ENCODE peak calls at places on chromosomes 3 and 15, in eight cellular contexts. A is AG10803; T is transverse colon; V is cardiac muscle cell; U is Jurkat, Clone E6-1; N is upper lobe of left lung; M is keratinocyte; C is heart left ventricle. K is an unnamed sample.

GRCh38 chr3:66401578-66402382 is 99.0 kb downstream of the LRIG1 start:
- DNase-seq in A (no peak), T (no peak), V (no peak), U (no peak), N (no peak), M (no peak), C (no peak), K (no peak)

GRCh38 chr3:244041-244440 is 47.5 kb downstream of the CHL1 start:
- DNase-seq in A (no peak), T (no peak), V (no peak), U (no peak), N (no peak), M (no peak), C (no peak), K (no peak)

GRCh38 chr15:65757256-65757655 is 34.8 kb downstream of the DENND4A start:
- DNase-seq in A (no peak), T (no peak), V (peak; percentile 72), U (no peak), N (no peak), M (no peak), C (no peak), K (no peak)

GRCh38 chr15:99145005-99145404 is 40.1 kb downstream of the SYNM start:
- DNase-seq in A (no peak), T (no peak), V (no peak), U (no peak), N (no peak), M (no peak), C (no peak), K (no peak)

GRCh38 chr15:74958320-74958907 is 1.8 kb upstream of the RPP25 start:
- DNase-seq in A (peak; percentile 60), T (peak; percentile 87), V (peak; percentile 43), U (no peak), N (peak; percentile 80), M (no peak), C (peak; percentile 70), K (no peak)

GRCh38 chr3:27758083-27758482 is 36.0 kb upstream of the EOMES start:
- DNase-seq in A (peak; percentile 75), T (no peak), V (peak; percentile 76), U (no peak), N (no peak), M (peak; percentile 73), C (no peak), K (no peak)

GRCh38 chr15:71052356-71052755 is 62.9 kb upstream of the THSD4 start:
- DNase-seq in A (peak; percentile 76), T (no peak), V (peak; percentile 72), U (no peak), N (no peak), M (peak; percentile 91), C (no peak), K (no peak)

GRCh38 chr3:6736781-6737180 is 124.1 kb upstream of the GRM7 start:
- DNase-seq in A (no peak), T (no peak), V (no peak), U (peak; percentile 50), N (no peak), M (no peak), C (no peak), K (no peak)

GRCh38 chr3:79491029-79491634 is 276.7 kb downstream of the ROBO1 start:
- DNase-seq in A (peak; percentile 0), T (no peak), V (peak; percentile 12), U (no peak), N (no peak), M (no peak), C (no peak), K (no peak)

GRCh38 chr3:197293605-197294237 is 4.7 kb downstream of the DLG1 start:
- DNase-seq in A (no peak), T (no peak), V (peak; percentile 8), U (no peak), N (no peak), M (no peak), C (no peak), K (peak; percentile 21)
- H3K4me3 ChIP-seq in A (no peak overlapping the region), T (no peak overlapping the region), V (no peak overlapping the region), U (no peak overlapping the region), N (no peak overlapping the region), M (peak overlapping the region; percentile 51), C (no peak overlapping the region), K (no peak overlapping the region)

GRCh38 chr3:71724171-71724453 is 1.1 kb downstream of the EIF4E3 start:
- DNase-seq in A (no peak), T (no peak), V (no peak), U (no peak), N (no peak), M (no peak), C (no peak), K (no peak)
- H3K4me3 ChIP-seq in A (peak overlapping the region; percentile 74), T (peak overlapping the region; percentile 94), V (peak overlapping the region; percentile 90), U (no peak overlapping the region), N (peak overlapping the region; percentile 83), M (peak overlapping the region; percentile 65), C (peak overlapping the region; percentile 82), K (no peak overlapping the region)

DNA sequence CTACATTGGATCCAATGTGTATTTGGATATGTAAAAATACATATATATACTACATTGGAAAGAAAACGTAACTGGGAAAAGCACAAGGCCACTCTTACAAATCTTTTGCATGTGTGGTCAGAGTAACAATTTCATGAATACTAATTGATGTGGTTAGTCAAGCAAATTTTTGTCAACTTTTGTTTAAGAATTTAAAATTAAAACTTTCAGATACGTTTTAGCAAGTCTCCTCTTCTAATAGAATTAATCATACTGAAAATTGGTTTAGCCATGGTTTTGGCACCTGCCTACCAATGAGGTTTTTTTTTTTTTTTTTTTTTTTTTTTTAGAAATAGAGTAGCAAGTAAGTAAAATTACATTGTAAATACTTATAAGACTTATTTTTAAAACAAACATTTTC is 153.0 kb upstream of the CGNL1 start:
- DNase-seq in A (no peak), T (no peak), V (no peak), U (no peak), N (no peak), M (no peak), C (no peak), K (no peak)
- H3K4me3 ChIP-seq in A (no peak overlapping the region), T (no peak overlapping the region), V (no peak overlapping the region), U (no peak overlapping the region), N (no peak overlapping the region), M (no peak overlapping the region), C (no peak overlapping the region), K (no peak overlapping the region)

GRCh38 chr3:70069557-70069956 is 70.0 kb downstream of the SAMMSON start:
- DNase-seq in A (no peak), T (no peak), V (no peak), U (no peak), N (no peak), M (no peak), C (no peak), K (no peak)
- H3K4me3 ChIP-seq in A (no peak overlapping the region), T (no peak overlapping the region), V (no peak overlapping the region), U (no peak overlapping the region), N (no peak overlapping the region), M (no peak overlapping the region), C (no peak overlapping the region), K (no peak overlapping the region)

GRCh38 chr15:42133356-42133755 is 23.1 kb downstream of the PLA2G4F start:
- DNase-seq in A (no peak), T (no peak), V (no peak), U (no peak), N (no peak), M (no peak), C (no peak), K (no peak)
- H3K4me3 ChIP-seq in A (no peak overlapping the region), T (no peak overlapping the region), V (no peak overlapping the region), U (no peak overlapping the region), N (no peak overlapping the region), M (no peak overlapping the region), C (no peak overlapping the region), K (no peak overlapping the region)

GRCh38 chr3:72272356-72272755 is 487.4 kb upstream of the PROK2 start:
- DNase-seq in A (no peak), T (no peak), V (no peak), U (no peak), N (no peak), M (no peak), C (no peak), K (no peak)

GRCh38 chr3:72271923-72272322 is 487.0 kb upstream of the PROK2 start:
- DNase-seq in A (no peak), T (no peak), V (no peak), U (no peak), N (no peak), M (no peak), C (no peak), K (no peak)

GRCh38 chr3:72275296-72275820 is 490.4 kb upstream of the PROK2 start:
- DNase-seq in A (no peak), T (no peak), V (no peak), U (no peak), N (no peak), M (no peak), C (no peak), K (no peak)

GRCh38 chr3:72274511-72275295 is 489.8 kb upstream of the PROK2 start:
- DNase-seq in A (peak; percentile 93), T (peak; percentile 74), V (peak; percentile 93), U (no peak), N (peak; percentile 77), M (no peak), C (no peak), K (peak; percentile 31)

GRCh38 chr3:72273615-72274014 is 488.7 kb upstream of the PROK2 start:
- DNase-seq in A (peak; percentile 97), T (no peak), V (peak; percentile 91), U (no peak), N (no peak), M (no peak), C (no peak), K (no peak)
- H3K4me3 ChIP-seq in A (no peak overlapping the region), T (no peak overlapping the region), V (no peak overlapping the region), U (no peak overlapping the region), N (no peak overlapping the region), M (no peak overlapping the region), C (no peak overlapping the region), K (no peak overlapping the region)

GRCh38 chr15:101618056-101618455 is 34.1 kb downstream of the TM2D3 start:
- DNase-seq in A (no peak), T (no peak), V (no peak), U (no peak), N (no peak), M (no peak), C (no peak), K (no peak)

GRCh38 chr15:101617390-101617965 is 34.7 kb downstream of the TM2D3 start:
- DNase-seq in A (no peak), T (no peak), V (peak; percentile 66), U (no peak), N (no peak), M (no peak), C (no peak), K (no peak)

GRCh38 chr15:101618861-101619614 is 33.1 kb downstream of the TM2D3 start:
- DNase-seq in A (no peak), T (no peak), V (no peak), U (no peak), N (no peak), M (no peak), C (no peak), K (no peak)

GRCh38 chr15:101620645-101621044 is 31.5 kb downstream of the TM2D3 start:
- DNase-seq in A (no peak), T (no peak), V (no peak), U (no peak), N (no peak), M (no peak), C (no peak), K (no peak)

GRCh38 chr15:101619615-101619865 is 32.6 kb downstream of the TM2D3 start:
- DNase-seq in A (no peak), T (no peak), V (no peak), U (no peak), N (no peak), M (no peak), C (no peak), K (no peak)
- H3K4me3 ChIP-seq in A (no peak overlapping the region), T (no peak overlapping the region), V (no peak overlapping the region), U (no peak overlapping the region), N (no peak overlapping the region), M (no peak overlapping the region), C (no peak overlapping the region), K (no peak overlapping the region)

K was measured in OCI-LY7.